ENCODE peak calls at places on chromosomes 7 and 10, in nine cellular contexts. One of them, this sample, is unnamed. For H3K4me1 and H3K79me2, the result is how much of the 10 kb centered on the place peaks cover.

GRCh38 chr7:25805027-25805687 is 346.8 kb upstream of the NFE2L3 start:
- DNase-seq in OCI-LY7: no peak
- DNase-seq in SK-N-SH: no peak
- DNase-seq in hepatocyte: no peak
- DNase-seq in GM23338: no peak
- DNase-seq in GM23248: peak
- DNase-seq in MM.1S: no peak
- DNase-seq in PC-3: no peak
- DNase-seq in HCT116: no peak
- DNase-seq in this sample: no peak

GRCh38 chr7:27154369-27154768 is 2.0 kb upstream of the HOXA3 start:
- DNase-seq in OCI-LY7: no peak
- DNase-seq in SK-N-SH: no peak
- DNase-seq in hepatocyte: no peak
- DNase-seq in GM23338: no peak
- DNase-seq in GM23248: no peak
- DNase-seq in MM.1S: no peak
- DNase-seq in PC-3: no peak
- DNase-seq in HCT116: no peak
- DNase-seq in this sample: no peak

GRCh38 chr7:66883716-66884115 is 37.3 kb upstream of the TMEM248 start:
- DNase-seq in OCI-LY7: no peak
- DNase-seq in SK-N-SH: no peak
- DNase-seq in hepatocyte: no peak
- DNase-seq in GM23338: no peak
- DNase-seq in GM23248: peak
- DNase-seq in MM.1S: no peak
- DNase-seq in PC-3: peak
- DNase-seq in HCT116: no peak
- DNase-seq in this sample: no peak

GRCh38 chr7:118080947-118081346 is 103.0 kb upstream of the LSM8 start:
- DNase-seq in OCI-LY7: no peak
- DNase-seq in SK-N-SH: no peak
- DNase-seq in hepatocyte: peak
- DNase-seq in GM23338: peak
- DNase-seq in GM23248: peak
- DNase-seq in MM.1S: peak
- DNase-seq in PC-3: peak
- DNase-seq in HCT116: peak
- DNase-seq in this sample: no peak

GRCh38 chr10:6074489-6075301 is 12.5 kb upstream of the IL2RA start:
- DNase-seq in OCI-LY7: no peak
- DNase-seq in SK-N-SH: peak
- DNase-seq in hepatocyte: no peak
- DNase-seq in GM23338: no peak
- DNase-seq in GM23248: peak
- DNase-seq in MM.1S: no peak
- DNase-seq in PC-3: peak
- DNase-seq in HCT116: no peak
- DNase-seq in this sample: no peak

GRCh38 chr7:50564630-50565558 is at the start of gene DDC:
- DNase-seq in OCI-LY7: no peak
- DNase-seq in SK-N-SH: peak
- DNase-seq in hepatocyte: peak
- DNase-seq in GM23338: no peak
- DNase-seq in GM23248: no peak
- DNase-seq in MM.1S: no peak
- DNase-seq in PC-3: no peak
- DNase-seq in HCT116: no peak
- DNase-seq in this sample: no peak

GRCh38 chr7:127239814-127240213 is 12.9 kb downstream of the GRM8 start:
- DNase-seq in OCI-LY7: no peak
- DNase-seq in SK-N-SH: no peak
- DNase-seq in hepatocyte: no peak
- DNase-seq in GM23338: peak
- DNase-seq in GM23248: no peak
- DNase-seq in MM.1S: no peak
- DNase-seq in PC-3: no peak
- DNase-seq in HCT116: no peak
- DNase-seq in this sample: peak

GRCh38 chr10:16967866-16968721 is 150.9 kb upstream of the RSU1 start:
- DNase-seq in OCI-LY7: no peak
- DNase-seq in SK-N-SH: no peak
- DNase-seq in hepatocyte: peak
- DNase-seq in GM23338: peak
- DNase-seq in GM23248: peak
- DNase-seq in MM.1S: no peak
- DNase-seq in PC-3: peak
- DNase-seq in HCT116: peak
- DNase-seq in this sample: peak

GRCh38 chr10:105189464-105189800 is 548.3 kb downstream of the SORCS3 start:
- DNase-seq in OCI-LY7: no peak
- DNase-seq in SK-N-SH: no peak
- DNase-seq in hepatocyte: no peak
- DNase-seq in GM23338: no peak
- DNase-seq in GM23248: peak
- DNase-seq in MM.1S: no peak
- DNase-seq in PC-3: no peak
- DNase-seq in HCT116: no peak
- DNase-seq in this sample: no peak

GRCh38 chr7:134318443-134318842 is 1.7 kb upstream of the SLC35B4 start:
- DNase-seq in OCI-LY7: no peak
- DNase-seq in SK-N-SH: peak
- DNase-seq in hepatocyte: no peak
- DNase-seq in GM23338: no peak
- DNase-seq in GM23248: peak
- DNase-seq in MM.1S: no peak
- DNase-seq in PC-3: no peak
- DNase-seq in HCT116: no peak
- DNase-seq in this sample: no peak

GRCh38 chr7:28165971-28166955 is 14.3 kb downstream of the JAZF1 start:
- DNase-seq in OCI-LY7: no peak
- DNase-seq in SK-N-SH: no peak
- DNase-seq in hepatocyte: peak
- DNase-seq in GM23338: no peak
- DNase-seq in GM23248: peak
- DNase-seq in MM.1S: no peak
- DNase-seq in PC-3: peak
- DNase-seq in HCT116: no peak
- DNase-seq in this sample: no peak

GRCh38 chr10:7272008-7272407 is 138.8 kb downstream of the SFMBT2 start:
- DNase-seq in OCI-LY7: no peak
- DNase-seq in SK-N-SH: no peak
- DNase-seq in hepatocyte: no peak
- DNase-seq in GM23338: no peak
- DNase-seq in GM23248: no peak
- DNase-seq in MM.1S: no peak
- DNase-seq in PC-3: no peak
- DNase-seq in HCT116: no peak
- DNase-seq in this sample: no peak

GRCh38 chr10:18140957-18141888 is 999 bp downstream of the CACNB2 start:
- DNase-seq in OCI-LY7: no peak
- DNase-seq in SK-N-SH: peak
- DNase-seq in hepatocyte: no peak
- DNase-seq in GM23338: peak
- DNase-seq in GM23248: no peak
- DNase-seq in MM.1S: no peak
- DNase-seq in PC-3: peak
- DNase-seq in HCT116: no peak
- DNase-seq in this sample: peak

GRCh38 chr7:25777969-25778767 is 373.8 kb upstream of the NFE2L3 start:
- DNase-seq in OCI-LY7: no peak
- DNase-seq in SK-N-SH: peak
- DNase-seq in hepatocyte: no peak
- DNase-seq in GM23338: no peak
- DNase-seq in GM23248: no peak
- DNase-seq in MM.1S: no peak
- DNase-seq in PC-3: no peak
- DNase-seq in HCT116: no peak
- DNase-seq in this sample: no peak

GRCh38 chr10:68871731-68872342 is 29.3 kb upstream of the DDX50 start:
- DNase-seq in OCI-LY7: no peak
- DNase-seq in SK-N-SH: peak
- DNase-seq in hepatocyte: peak
- DNase-seq in GM23338: peak
- DNase-seq in GM23248: peak
- DNase-seq in MM.1S: no peak
- DNase-seq in PC-3: peak
- DNase-seq in HCT116: no peak
- DNase-seq in this sample: peak

GRCh38 chr7:139482662-139483466 is 609 bp downstream of the KLRG2 start:
- DNase-seq in OCI-LY7: no peak
- DNase-seq in SK-N-SH: peak
- DNase-seq in hepatocyte: peak
- DNase-seq in GM23338: peak
- DNase-seq in GM23248: peak
- DNase-seq in MM.1S: no peak
- DNase-seq in PC-3: no peak
- DNase-seq in HCT116: no peak
- DNase-seq in this sample: peak

GRCh38 chr7:149559711-149560110 is 62.1 kb upstream of the ZNF746 start:
- DNase-seq in OCI-LY7: no peak
- DNase-seq in SK-N-SH: no peak
- DNase-seq in hepatocyte: no peak
- DNase-seq in GM23338: no peak
- DNase-seq in GM23248: peak
- DNase-seq in MM.1S: no peak
- DNase-seq in PC-3: peak
- DNase-seq in HCT116: no peak
- DNase-seq in this sample: no peak

GRCh38 chr7:105643384-105643783 is 62.1 kb upstream of the EFCAB10 start:
- DNase-seq in OCI-LY7: no peak
- DNase-seq in SK-N-SH: peak
- DNase-seq in hepatocyte: no peak
- DNase-seq in GM23338: peak
- DNase-seq in GM23248: no peak
- DNase-seq in MM.1S: no peak
- DNase-seq in PC-3: no peak
- DNase-seq in HCT116: no peak
- DNase-seq in this sample: peak

DNA sequence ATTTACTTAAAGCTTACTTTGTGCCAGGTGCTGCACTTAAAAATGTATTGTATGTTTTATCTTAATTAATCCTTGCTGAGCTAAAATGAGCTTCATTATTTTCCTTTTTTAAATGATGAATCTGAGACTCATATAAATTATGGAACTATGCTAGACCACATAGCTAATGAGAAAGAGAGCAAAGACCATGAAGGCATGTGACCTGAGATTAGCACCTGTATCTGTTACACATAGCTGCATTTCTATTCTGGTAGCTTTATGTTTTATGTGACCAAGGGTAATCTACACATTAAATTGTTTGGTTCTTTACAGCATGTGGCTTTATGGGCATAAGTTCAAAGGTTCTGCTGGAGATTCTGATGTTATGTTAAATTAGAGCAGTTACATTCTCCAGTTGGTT is 839.1 kb upstream of the SORCS1 start:
- DNase-seq in OCI-LY7: no peak
- DNase-seq in SK-N-SH: no peak
- DNase-seq in hepatocyte: no peak
- DNase-seq in GM23338: no peak
- DNase-seq in GM23248: no peak
- DNase-seq in MM.1S: no peak
- DNase-seq in PC-3: no peak
- DNase-seq in HCT116: no peak
- DNase-seq in this sample: no peak
- H3K4me1 ChIP-seq in OCI-LY7: under half
- H3K4me1 ChIP-seq in SK-N-SH: under half
- H3K4me1 ChIP-seq in hepatocyte: under half
- H3K4me1 ChIP-seq in GM23338: under half
- H3K4me1 ChIP-seq in GM23248: under half
- H3K4me1 ChIP-seq in MM.1S: under half
- H3K4me1 ChIP-seq in PC-3: under half
- H3K4me1 ChIP-seq in HCT116: under half
- H3K4me1 ChIP-seq in this sample: under half

GRCh38 chr10:90579602-90580242 is 278.1 kb downstream of the HTR7 start:
- DNase-seq in OCI-LY7: no peak
- DNase-seq in SK-N-SH: no peak
- DNase-seq in hepatocyte: peak
- DNase-seq in GM23338: peak
- DNase-seq in GM23248: peak
- DNase-seq in MM.1S: no peak
- DNase-seq in PC-3: peak
- DNase-seq in HCT116: peak
- DNase-seq in this sample: peak
- TF ChIP-seq EZH2phosphoT487 in OCI-LY7: no peak
- TF ChIP-seq EZH2phosphoT487 in SK-N-SH: no peak
- TF ChIP-seq EZH2phosphoT487 in hepatocyte: no peak
- TF ChIP-seq EZH2phosphoT487 in GM23338: no peak
- TF ChIP-seq EZH2phosphoT487 in GM23248: no peak
- TF ChIP-seq EZH2phosphoT487 in MM.1S: no peak
- TF ChIP-seq EZH2phosphoT487 in PC-3: no peak
- TF ChIP-seq EZH2phosphoT487 in HCT116: no peak
- TF ChIP-seq EZH2phosphoT487 in this sample: no peak

GRCh38 chr10:118042336-118042735 is 4.4 kb downstream of the RAB11FIP2 start:
- DNase-seq in OCI-LY7: no peak
- DNase-seq in SK-N-SH: peak
- DNase-seq in hepatocyte: no peak
- DNase-seq in GM23338: no peak
- DNase-seq in GM23248: no peak
- DNase-seq in MM.1S: no peak
- DNase-seq in PC-3: no peak
- DNase-seq in HCT116: no peak
- DNase-seq in this sample: no peak
- H3K79me2 ChIP-seq in OCI-LY7: half or more
- H3K79me2 ChIP-seq in SK-N-SH: half or more
- H3K79me2 ChIP-seq in hepatocyte: half or more
- H3K79me2 ChIP-seq in GM23338: under half
- H3K79me2 ChIP-seq in GM23248: half or more
- H3K79me2 ChIP-seq in MM.1S: under half
- H3K79me2 ChIP-seq in PC-3: under half
- H3K79me2 ChIP-seq in HCT116: half or more
- H3K79me2 ChIP-seq in this sample: half or more

GRCh38 chr10:93032105-93032808 is 28.3 kb upstream of the CYP26C1 start:
- DNase-seq in OCI-LY7: no peak
- DNase-seq in SK-N-SH: no peak
- DNase-seq in hepatocyte: no peak
- DNase-seq in GM23338: no peak
- DNase-seq in GM23248: no peak
- DNase-seq in MM.1S: peak
- DNase-seq in PC-3: no peak
- DNase-seq in HCT116: no peak
- DNase-seq in this sample: no peak

GRCh38 chr10:93039110-93039509 is 21.5 kb upstream of the CYP26C1 start:
- DNase-seq in OCI-LY7: no peak
- DNase-seq in SK-N-SH: no peak
- DNase-seq in hepatocyte: no peak
- DNase-seq in GM23338: no peak
- DNase-seq in GM23248: peak
- DNase-seq in MM.1S: no peak
- DNase-seq in PC-3: no peak
- DNase-seq in HCT116: no peak
- DNase-seq in this sample: no peak

GRCh38 chr10:93030409-93030808 is 30.2 kb upstream of the CYP26C1 start:
- DNase-seq in OCI-LY7: no peak
- DNase-seq in SK-N-SH: no peak
- DNase-seq in hepatocyte: peak
- DNase-seq in GM23338: peak
- DNase-seq in GM23248: peak
- DNase-seq in MM.1S: no peak
- DNase-seq in PC-3: peak
- DNase-seq in HCT116: peak
- DNase-seq in this sample: no peak

GRCh38 chr10:93032809-93033137 is 27.8 kb upstream of the CYP26C1 start:
- DNase-seq in OCI-LY7: no peak
- DNase-seq in SK-N-SH: no peak
- DNase-seq in hepatocyte: no peak
- DNase-seq in GM23338: no peak
- DNase-seq in GM23248: no peak
- DNase-seq in MM.1S: no peak
- DNase-seq in PC-3: no peak
- DNase-seq in HCT116: no peak
- DNase-seq in this sample: no peak

GRCh38 chr10:93034426-93034825 is 26.2 kb upstream of the CYP26C1 start:
- DNase-seq in OCI-LY7: no peak
- DNase-seq in SK-N-SH: no peak
- DNase-seq in hepatocyte: no peak
- DNase-seq in GM23338: no peak
- DNase-seq in GM23248: no peak
- DNase-seq in MM.1S: no peak
- DNase-seq in PC-3: no peak
- DNase-seq in HCT116: no peak
- DNase-seq in this sample: no peak
- H3K4me1 ChIP-seq in OCI-LY7: under half
- H3K4me1 ChIP-seq in SK-N-SH: under half
- H3K4me1 ChIP-seq in hepatocyte: under half
- H3K4me1 ChIP-seq in GM23338: under half
- H3K4me1 ChIP-seq in GM23248: under half
- H3K4me1 ChIP-seq in MM.1S: under half
- H3K4me1 ChIP-seq in PC-3: under half
- H3K4me1 ChIP-seq in HCT116: under half
- H3K4me1 ChIP-seq in this sample: under half

This sample was measured in neural progenitor cell.